ENCODE peak calls at places on chromosomes 2 and 18, in seven cellular contexts. P is kidney; Z is astrocyte of the cerebellum; T is T-helper 2 cell; D is endothelial cell; R is CD8-positive, alpha-beta T cell; B is K562. F is an unnamed sample.

GRCh38 chr2:137963535-137964065 is 673 bp upstream of the HNMT start:
- DNase-seq in P (no peak), Z (no peak), T (no peak), D (no peak), R (no peak), B (no peak), F (no peak)

GRCh38 chr2:30979822-30980245 is 158.4 kb downstream of the GALNT14 start:
- DNase-seq in P (peak), Z (no peak), T (peak), D (no peak), R (no peak), B (no peak), F (no peak)

GRCh38 chr18:468841-469796 is 31.4 kb downstream of the COLEC12 start:
- DNase-seq in P (no peak), Z (no peak), T (no peak), D (no peak), R (no peak), B (no peak), F (no peak)

GRCh38 chr2:164737612-164738081 is 104.0 kb downstream of the COBLL1 start:
- DNase-seq in P (peak), Z (peak), T (peak), D (peak), R (no peak), B (peak), F (peak)

GRCh38 chr18:58213445-58213844 is 169.4 kb downstream of the NEDD4L start:
- DNase-seq in P (no peak), Z (peak), T (peak), D (no peak), R (no peak), B (no peak), F (no peak)

GRCh38 chr2:173401716-173402326 is 47.1 kb downstream of the CDCA7 start:
- DNase-seq in P (no peak), Z (no peak), T (no peak), D (peak), R (no peak), B (no peak), F (no peak)

GRCh38 chr2:179275280-179276013 is 10.8 kb upstream of the SESTD1 start:
- DNase-seq in P (no peak), Z (no peak), T (no peak), D (no peak), R (no peak), B (no peak), F (no peak)

GRCh38 chr2:3432693-3433338 is 53.3 kb downstream of the TRAPPC12 start:
- DNase-seq in P (no peak), Z (no peak), T (no peak), D (no peak), R (no peak), B (no peak), F (no peak)

GRCh38 chr2:101736233-101736632 is 38.7 kb downstream of the MAP4K4 start:
- DNase-seq in P (no peak), Z (no peak), T (no peak), D (no peak), R (no peak), B (no peak), F (no peak)

GRCh38 chr2:28048341-28048740 is 157.8 kb downstream of the BABAM2 start:
- DNase-seq in P (no peak), Z (no peak), T (no peak), D (no peak), R (no peak), B (no peak), F (no peak)

GRCh38 chr2:180931841-180932240 is 48.6 kb upstream of the UBE2E3 start:
- DNase-seq in P (no peak), Z (no peak), T (no peak), D (no peak), R (no peak), B (no peak), F (no peak)

GRCh38 chr2:201859886-201860285 is 53.5 kb downstream of the CDK15 start:
- DNase-seq in P (no peak), Z (no peak), T (no peak), D (no peak), R (no peak), B (no peak), F (no peak)

GRCh38 chr18:47775961-47776360 is 154.5 kb downstream of the SMAD2 start:
- DNase-seq in P (no peak), Z (no peak), T (no peak), D (no peak), R (no peak), B (no peak), F (no peak)

GRCh38 chr2:209383212-209383611 is 40.6 kb upstream of the MAP2 start:
- DNase-seq in P (no peak), Z (peak), T (no peak), D (no peak), R (no peak), B (no peak), F (no peak)

GRCh38 chr18:62486290-62486964 is 36.4 kb upstream of the ZCCHC2 start:
- DNase-seq in P (no peak), Z (no peak), T (no peak), D (no peak), R (no peak), B (peak), F (no peak)

GRCh38 chr2:113754989-113755689 is 1.3 kb downstream of the SLC35F5 start:
- DNase-seq in P (no peak), Z (no peak), T (no peak), D (no peak), R (no peak), B (no peak), F (no peak)

GRCh38 chr2:172216348-172216933 is 113.7 kb upstream of the DLX2 start:
- DNase-seq in P (no peak), Z (no peak), T (no peak), D (no peak), R (no peak), B (no peak), F (no peak)

GRCh38 chr2:55418072-55418471 is 1.6 kb downstream of the CCDC88A start:
- DNase-seq in P (no peak), Z (no peak), T (no peak), D (no peak), R (no peak), B (no peak), F (no peak)